ENCODE peak calls at places on chromosomes 2 and 18, in four cellular contexts. X is K562, U is H1, P is HepG2. F is an unnamed sample.

GRCh38 chr18:845152-845819 is 33.2 kb upstream of the YES1 start:
- DNase-seq in X (no peak), U (no peak), P (peak), F (peak)

GRCh38 chr2:25018681-25019080 is 23.2 kb upstream of the EFR3B start:
- DNase-seq in X (no peak), U (no peak), P (peak), F (no peak)

GRCh38 chr2:675460-675859 is 1.7 kb downstream of the TMEM18 start:
- DNase-seq in X (no peak), U (no peak), P (no peak), F (no peak)

GRCh38 chr2:239293450-239294430 is 107.1 kb downstream of the HDAC4 start:
- DNase-seq in X (peak), U (no peak), P (no peak), F (no peak)

GRCh38 chr2:240369725-240370585 is 65.5 kb upstream of the GPC1 start:
- DNase-seq in X (no peak), U (peak), P (peak), F (peak)

GRCh38 chr2:105330681-105331375 is 1.3 kb upstream of the TGFBRAP1 start:
- DNase-seq in X (peak), U (no peak), P (no peak), F (no peak)

GRCh38 chr2:105248316-105249070 is 7.0 kb downstream of the GPR45 start:
- DNase-seq in X (peak), U (no peak), P (no peak), F (no peak)

GRCh38 chr2:211766689-211767088 is 771.9 kb downstream of the ERBB4 start:
- DNase-seq in X (no peak), U (no peak), P (no peak), F (no peak)

GRCh38 chr2:169670215-169670651 is 24.0 kb downstream of the CFAP210 start:
- DNase-seq in X (peak), U (no peak), P (peak), F (no peak)

GRCh38 chr2:25098558-25099486 is 56.9 kb downstream of the EFR3B start:
- DNase-seq in X (no peak), U (no peak), P (no peak), F (peak)

GRCh38 chr18:421236-422155 is 79.0 kb downstream of the COLEC12 start:
- DNase-seq in X (no peak), U (no peak), P (peak), F (no peak)

GRCh38 chr2:117359266-117359970 is 455.1 kb upstream of the DDX18 start:
- DNase-seq in X (no peak), U (no peak), P (no peak), F (no peak)

GRCh38 chr2:6780765-6781274 is 84.9 kb downstream of the CMPK2 start:
- DNase-seq in X (no peak), U (no peak), P (no peak), F (no peak)

GRCh38 chr2:206823178-206823577 is 57.8 kb downstream of the FASTKD2 start:
- DNase-seq in X (no peak), U (no peak), P (no peak), F (no peak)

GRCh38 chr18:28760299-28760698 is 583.4 kb upstream of the CDH2 start:
- DNase-seq in X (no peak), U (no peak), P (no peak), F (no peak)

GRCh38 chr18:79531386-79531785 is 135.7 kb downstream of the NFATC1 start:
- DNase-seq in X (no peak), U (no peak), P (no peak), F (no peak)

GRCh38 chr2:49080681-49081080 is 73.6 kb downstream of the FSHR start:
- DNase-seq in X (no peak), U (no peak), P (no peak), F (no peak)

GRCh38 chr2:83674050-83674449 is 785.0 kb downstream of the SUCLG1 start:
- DNase-seq in X (no peak), U (no peak), P (no peak), F (no peak)

GRCh38 chr2:222355860-222356259 is 57.1 kb upstream of the PAX3 start:
- DNase-seq in X (no peak), U (no peak), P (no peak), F (no peak)

GRCh38 chr2:33442528-33443069 is 33.9 kb upstream of the RASGRP3 start:
- DNase-seq in X (no peak), U (no peak), P (no peak), F (no peak)

GRCh38 chr18:44834867-44835469 is 154.3 kb downstream of the SETBP1 start:
- DNase-seq in X (peak), U (no peak), P (no peak), F (no peak)

GRCh38 chr2:165251361-165251760 is 12.1 kb downstream of the SCN2A start:
- DNase-seq in X (no peak), U (no peak), P (no peak), F (no peak)

GRCh38 chr2:181585732-181586131 is 71.2 kb downstream of the CERKL start:
- DNase-seq in X (no peak), U (no peak), P (no peak), F (no peak)

GRCh38 chr2:54122939-54123338 is 7.5 kb downstream of the ACYP2 start:
- DNase-seq in X (peak), U (no peak), P (peak), F (peak)

GRCh38 chr2:164896634-164897033 is 55.0 kb upstream of the COBLL1 start:
- DNase-seq in X (no peak), U (no peak), P (peak), F (peak)

GRCh38 chr2:178827111-178827510 is 19.9 kb upstream of the TTN start:
- DNase-seq in X (no peak), U (no peak), P (no peak), F (no peak)

GRCh38 chr18:70522183-70522582 is 233.3 kb downstream of the SOCS6 start:
- DNase-seq in X (no peak), U (no peak), P (no peak), F (no peak)

GRCh38 chr2:30652271-30652910 is 154.9 kb downstream of the CAPN13 start:
- DNase-seq in X (no peak), U (peak), P (no peak), F (no peak)

GRCh38 chr2:67797801-67798535 is 264.8 kb downstream of the C1D start:
- DNase-seq in X (no peak), U (no peak), P (no peak), F (no peak)

GRCh38 chr18:9147440-9148238 is 11.1 kb downstream of the ANKRD12 start:
- DNase-seq in X (peak), U (no peak), P (peak), F (peak)

GRCh38 chr2:236121546-236121945 is 46.6 kb downstream of the GBX2 start:
- DNase-seq in X (no peak), U (no peak), P (peak), F (no peak)

GRCh38 chr2:152730591-152731333 is 12.3 kb downstream of the ARL6IP6 start:
- DNase-seq in X (no peak), U (no peak), P (no peak), F (no peak)

GRCh38 chr2:196849895-196850294 is 40.7 kb upstream of the C2orf66 start:
- DNase-seq in X (peak), U (no peak), P (peak), F (peak)

GRCh38 chr2:172488556-172488955 is 61.2 kb downstream of the ITGA6 start:
- DNase-seq in X (no peak), U (no peak), P (peak), F (no peak)

GRCh38 chr18:48419268-48420022 is 10.3 kb upstream of the ZBTB7C start:
- DNase-seq in X (peak), U (no peak), P (peak), F (no peak)

GRCh38 chr2:60759654-60760053 is 3.6 kb downstream of the PAPOLG start:
- DNase-seq in X (no peak), U (no peak), P (no peak), F (no peak)

GRCh38 chr2:54254180-54254579 is 1.8 kb downstream of the TSPYL6 start:
- DNase-seq in X (peak), U (no peak), P (no peak), F (no peak)

GRCh38 chr2:136118819-136119716 is 1.1 kb upstream of the CXCR4 start:
- DNase-seq in X (peak), U (no peak), P (no peak), F (no peak)

GRCh38 chr2:20958176-20958575 is 85.7 kb downstream of the APOB start:
- DNase-seq in X (no peak), U (no peak), P (no peak), F (no peak)

GRCh38 chr2:227608469-227609338 is 5.9 kb downstream of the SCYGR3 start:
- DNase-seq in X (no peak), U (no peak), P (no peak), F (no peak)
- TF ChIP-seq PHF8 in X (no peak), U (no peak), P (no peak), F (no peak)

GRCh38 chr2:17539993-17540812 is at the start of gene VSNL1:
- DNase-seq in X (peak), U (peak), P (peak), F (peak)
- TF ChIP-seq PHF8 in X (no peak), U (peak), P (peak), F (no peak)

GRCh38 chr2:66772618-66773017 is 337.7 kb downstream of the MEIS1 start:
- DNase-seq in X (no peak), U (no peak), P (no peak), F (no peak)

GRCh38 chr2:66775730-66776422 is 341.0 kb downstream of the MEIS1 start:
- DNase-seq in X (no peak), U (no peak), P (no peak), F (no peak)

GRCh38 chr2:66766582-66766981 is 331.7 kb downstream of the MEIS1 start:
- DNase-seq in X (no peak), U (no peak), P (no peak), F (no peak)

DNA sequence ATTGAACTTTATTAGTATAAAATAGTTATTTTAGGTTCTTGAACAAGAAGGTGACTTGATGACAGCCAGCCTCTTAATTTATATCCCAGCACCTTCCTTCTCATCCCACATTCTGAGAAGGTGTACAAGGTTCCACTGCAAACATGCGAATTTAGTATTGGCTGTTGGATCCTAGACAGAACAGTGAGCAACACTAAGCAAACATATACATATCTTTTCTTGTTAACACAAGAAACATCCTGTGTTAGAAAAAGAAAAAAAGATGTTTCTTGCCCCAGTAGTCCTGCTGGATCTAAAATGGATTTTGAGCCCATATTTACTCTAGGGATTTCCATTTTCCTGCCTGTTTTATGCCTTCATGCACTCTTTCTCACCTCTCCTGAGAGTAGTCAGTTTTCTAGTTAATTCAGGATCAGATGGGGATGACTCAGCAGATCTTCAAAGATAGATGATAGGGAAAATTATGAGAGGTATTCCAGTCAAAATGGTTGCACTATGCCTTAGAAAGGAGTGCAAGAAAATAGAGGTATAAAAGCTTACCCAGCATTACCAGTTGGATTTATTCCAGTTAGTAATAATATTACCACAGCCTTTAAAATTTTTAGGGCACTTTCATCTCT is 336.5 kb downstream of the MEIS1 start:
- DNase-seq in X (no peak), U (no peak), P (no peak), F (peak)
- TF ChIP-seq PHF8 in X (no peak), U (no peak), P (no peak), F (no peak)

GRCh38 chr2:127610561-127610960 is 35.4 kb upstream of the GPR17 start:
- DNase-seq in X (no peak), U (no peak), P (no peak), F (no peak)
- TF ChIP-seq PHF8 in X (no peak), U (no peak), P (no peak), F (no peak)

GRCh38 chr18:63140038-63140450 is 179.5 kb downstream of the BCL2 start:
- DNase-seq in X (no peak), U (no peak), P (no peak), F (no peak)

GRCh38 chr18:63140997-63141776 is 178.4 kb downstream of the BCL2 start:
- DNase-seq in X (no peak), U (no peak), P (no peak), F (no peak)

GRCh38 chr18:63143246-63143847 is 176.2 kb downstream of the BCL2 start:
- DNase-seq in X (no peak), U (no peak), P (no peak), F (no peak)

GRCh38 chr18:63142502-63143045 is 177.0 kb downstream of the BCL2 start:
- DNase-seq in X (no peak), U (no peak), P (no peak), F (no peak)

DNA sequence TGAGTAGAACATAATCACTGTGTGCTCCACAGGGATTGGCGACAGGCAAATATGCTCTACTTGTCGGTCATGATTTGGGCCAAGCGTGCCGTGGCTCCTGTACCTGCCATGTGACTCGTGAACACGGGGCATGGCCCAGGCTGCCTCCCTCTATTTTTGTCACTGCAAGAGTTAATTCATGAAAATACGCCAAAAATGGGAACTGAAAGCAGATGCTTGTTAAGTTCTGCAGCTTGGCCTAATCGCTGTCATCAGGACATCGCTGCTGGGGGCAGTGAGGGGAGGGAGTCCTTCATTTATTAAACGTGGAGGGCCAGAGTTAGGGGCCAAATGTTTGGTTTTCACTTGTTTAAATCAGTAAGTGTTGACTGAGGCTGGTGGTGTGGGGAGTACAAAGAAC is 177.8 kb downstream of the BCL2 start:
- DNase-seq in X (no peak), U (no peak), P (no peak), F (no peak)
- TF ChIP-seq PHF8 in X (no peak), U (no peak), P (no peak), F (no peak)